ENCODE peak calls at places on chromosomes 5 and 9, in five cellular contexts. Z is fibroblast of pulmonary artery, C is cardiac muscle cell, X is fibroblast of mammary gland, W is body of pancreas. M is an unnamed sample.

GRCh38 chr5:120293796-120294195 is 170.3 kb upstream of the PRR16 start:
- DNase-seq in Z (peak), C (peak), X (peak), W (no peak), M (no peak)

GRCh38 chr9:15717290-15717689 is 164.4 kb downstream of the CCDC171 start:
- DNase-seq in Z (no peak), C (no peak), X (no peak), W (no peak), M (no peak)

GRCh38 chr9:130883479-130883878 is 13.1 kb downstream of the QRFP start:
- DNase-seq in Z (no peak), C (no peak), X (no peak), W (no peak), M (no peak)

GRCh38 chr9:38694676-38695075 is 25.3 kb downstream of the FAM240B start:
- DNase-seq in Z (no peak), C (no peak), X (no peak), W (no peak), M (no peak)

GRCh38 chr9:36037580-36038169 is 962 bp downstream of the RECK start:
- DNase-seq in Z (no peak), C (peak), X (no peak), W (no peak), M (no peak)

GRCh38 chr9:111985315-111985714 is 88.7 kb downstream of the UGCG start:
- DNase-seq in Z (no peak), C (no peak), X (no peak), W (no peak), M (peak)

GRCh38 chr9:95793924-95794828 is 81.3 kb upstream of the ERCC6L2 start:
- DNase-seq in Z (peak), C (peak), X (peak), W (no peak), M (no peak)

GRCh38 chr9:3746296-3747275 is 220.8 kb upstream of the RFX3 start:
- DNase-seq in Z (peak), C (peak), X (peak), W (no peak), M (no peak)

GRCh38 chr5:141389153-141390042 is 1.9 kb downstream of the PCDHGB4 start:
- DNase-seq in Z (no peak), C (no peak), X (no peak), W (no peak), M (no peak)

GRCh38 chr5:91225848-91226686 is 157.1 kb downstream of the ARRDC3 start:
- DNase-seq in Z (peak), C (no peak), X (no peak), W (peak), M (peak)

GRCh38 chr5:40681351-40682311 is 1.9 kb downstream of the PTGER4 start:
- DNase-seq in Z (no peak), C (no peak), X (peak), W (peak), M (peak)

GRCh38 chr9:108444400-108445358 is 411.1 kb downstream of the ACTL7B start:
- DNase-seq in Z (peak), C (peak), X (peak), W (no peak), M (no peak)

GRCh38 chr5:149002053-149002452 is 60.8 kb downstream of the SH3TC2 start:
- DNase-seq in Z (peak), C (peak), X (peak), W (peak), M (no peak)

GRCh38 chr9:70462300-70462699 is 47.8 kb upstream of the KLF9 start:
- DNase-seq in Z (no peak), C (no peak), X (no peak), W (no peak), M (no peak)

GRCh38 chr5:60613826-60614225 is 86.1 kb downstream of the DEPDC1B start:
- DNase-seq in Z (no peak), C (no peak), X (no peak), W (no peak), M (peak)

GRCh38 chr9:38406476-38407186 is 14.1 kb downstream of the ALDH1B1 start:
- DNase-seq in Z (no peak), C (no peak), X (no peak), W (no peak), M (no peak)

GRCh38 chr9:107878462-107878861 is 388.9 kb upstream of the KLF4 start:
- DNase-seq in Z (no peak), C (no peak), X (no peak), W (no peak), M (peak)

GRCh38 chr9:91711755-91712591 is 238.1 kb downstream of the ROR2 start:
- DNase-seq in Z (peak), C (peak), X (peak), W (no peak), M (peak)

DNA sequence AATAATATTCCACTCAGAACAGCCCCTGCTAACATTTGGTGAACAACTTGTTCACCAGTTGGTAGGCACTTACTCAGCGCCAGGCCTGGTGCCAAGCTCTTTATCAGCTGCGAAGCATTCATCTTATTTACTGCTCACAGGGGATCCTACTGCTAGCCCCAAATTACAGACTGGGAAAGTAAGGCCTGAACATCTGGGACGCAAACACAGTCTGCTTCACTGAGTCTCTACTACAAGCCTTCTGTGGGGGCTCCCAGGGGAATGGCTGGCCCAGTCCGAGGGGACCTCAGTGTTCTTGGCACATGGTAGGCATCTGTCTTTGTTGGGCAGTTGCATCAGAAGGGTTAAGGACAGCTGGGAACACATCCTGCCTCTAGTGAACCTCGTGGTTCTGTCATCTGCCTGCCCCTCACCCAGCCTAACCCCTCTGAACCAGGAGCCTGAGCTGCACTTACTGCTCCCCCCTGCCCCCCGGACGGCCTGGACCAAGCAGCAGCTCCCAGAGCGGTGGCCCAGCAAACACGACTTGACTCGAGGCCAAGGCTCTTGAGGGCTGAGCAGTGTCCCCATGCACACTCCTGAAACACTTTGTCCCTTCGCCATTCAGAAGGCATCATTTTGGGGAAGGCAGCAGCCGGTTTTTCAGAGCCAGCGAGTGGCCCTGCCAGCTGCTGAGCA is at the start of gene PHYHD1:
- DNase-seq in Z (peak), C (peak), X (peak), W (peak), M (no peak)
- H3K4me3 ChIP-seq in Z (peak), C (peak), X (no peak), W (peak), M (no peak)

GRCh38 chr5:86115164-86115563 is 502.6 kb upstream of the COX7C start:
- DNase-seq in Z (no peak), C (no peak), X (no peak), W (no peak), M (no peak)

DNA sequence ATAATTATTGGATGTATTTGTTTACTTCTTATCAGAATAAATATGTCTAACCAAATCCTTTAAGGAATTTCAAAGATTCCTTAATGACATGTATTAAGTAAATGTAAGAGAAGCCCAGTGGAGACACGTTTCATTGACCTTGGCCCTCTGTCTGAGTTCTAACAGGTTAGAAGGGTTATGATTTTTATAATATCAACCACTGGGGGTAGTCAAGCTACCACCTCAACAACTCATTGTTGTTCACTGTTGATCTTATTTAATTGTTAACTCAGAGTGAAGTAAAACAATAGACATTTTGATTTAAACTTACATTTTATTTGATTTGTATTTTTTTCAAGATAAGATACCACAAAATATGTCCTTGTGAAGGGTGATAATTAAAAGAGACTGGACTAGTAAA is 499.2 kb upstream of the COX7C start:
- DNase-seq in Z (no peak), C (no peak), X (no peak), W (no peak), M (peak)
- TF ChIP-seq CTCF in Z (no peak), C (no peak), X (no peak), W (peak), M (peak)

DNA sequence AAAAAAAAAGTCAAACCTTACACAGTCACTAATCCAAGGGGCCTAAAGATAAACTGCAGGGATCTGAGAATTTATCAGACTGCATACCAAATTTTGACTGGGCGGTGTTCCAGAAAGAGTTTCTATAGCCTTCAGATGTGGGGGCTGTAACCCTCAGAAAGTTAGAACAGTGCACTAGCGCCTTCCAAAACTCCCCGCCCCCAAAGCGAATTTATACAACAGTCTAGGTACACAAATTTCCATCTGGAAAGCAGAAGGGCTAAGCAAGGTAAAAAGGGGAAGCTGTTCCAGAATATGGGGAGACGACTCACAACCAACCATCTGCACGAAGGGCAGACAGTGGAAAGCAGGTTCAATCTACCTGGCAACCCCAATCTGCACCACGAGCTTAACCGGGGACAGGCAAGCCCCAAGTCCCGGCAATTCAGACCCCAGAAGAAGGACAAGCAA is 799 bp downstream of the ERMP1 start:
- DNase-seq in Z (peak), C (peak), X (no peak), W (no peak), M (no peak)
- H3K4me3 ChIP-seq in Z (peak), C (peak), X (peak), W (peak), M (peak)

DNA sequence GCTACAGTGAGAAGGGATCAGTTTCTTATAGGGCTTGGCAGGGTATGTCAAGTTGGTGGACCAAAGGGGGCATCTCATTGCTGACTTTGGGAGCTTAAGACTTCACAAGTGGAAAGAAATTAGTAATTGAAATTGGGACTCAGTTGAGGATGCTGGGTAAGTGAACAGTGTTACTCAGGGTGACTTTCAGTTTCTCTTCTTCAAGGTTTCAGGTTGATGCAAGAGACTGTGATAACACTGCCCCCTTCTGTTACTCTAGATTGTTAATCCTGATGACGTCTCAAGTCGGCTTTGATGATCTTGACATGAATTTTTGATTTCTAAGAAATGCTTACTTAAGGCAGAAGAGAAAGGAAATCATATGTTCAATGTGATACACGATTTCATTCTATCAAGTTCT is 21.3 kb downstream of the KCTD16 start:
- DNase-seq in Z (peak), C (peak), X (peak), W (no peak), M (peak)
- TF ChIP-seq CTCF in Z (peak), C (peak), X (peak), W (peak), M (peak)

GRCh38 chr5:100834519-100834918 is 68.6 kb downstream of the ST8SIA4 start:
- DNase-seq in Z (no peak), C (no peak), X (no peak), W (no peak), M (no peak)

GRCh38 chr5:100840769-100841168 is 62.3 kb downstream of the ST8SIA4 start:
- DNase-seq in Z (no peak), C (no peak), X (no peak), W (no peak), M (peak)

GRCh38 chr5:100838048-100838473 is 65.0 kb downstream of the ST8SIA4 start:
- DNase-seq in Z (no peak), C (no peak), X (no peak), W (no peak), M (no peak)

GRCh38 chr5:100841358-100842076 is 61.6 kb downstream of the ST8SIA4 start:
- DNase-seq in Z (peak), C (no peak), X (no peak), W (no peak), M (peak)

GRCh38 chr5:100840364-100840763 is 62.7 kb downstream of the ST8SIA4 start:
- DNase-seq in Z (peak), C (peak), X (peak), W (no peak), M (peak)
- H3K4me3 ChIP-seq in Z (no peak), C (no peak), X (no peak), W (no peak), M (no peak)